ENCODE peak calls at places on chromosomes 12 and 14, in seven cellular contexts. Q is head of caudate nucleus, Z is NCI-H1694 treated with DMSO at 0.1 percent for 48 hours, W is renal cortical epithelial cell, X is AG04449, D is HS-27A, R is ELF-1. C is an unnamed sample.

GRCh38 chr12:92778525-92778924 is 75.7 kb downstream of the PLEKHG7 start:
- DNase-seq in W (no peak), D (no peak), X (no peak), Q (no peak), R (no peak), Z (no peak), C (no peak)

GRCh38 chr14:89540830-89541470 is 123.9 kb upstream of the FOXN3 start:
- DNase-seq in R (no peak), W (peak), X (peak), Z (no peak), Q (no peak), D (peak), C (peak)

GRCh38 chr12:130545475-130545874 is 170.6 kb downstream of the RIMBP2 start:
- DNase-seq in W (no peak), Z (no peak), R (no peak), D (no peak), Q (no peak), X (no peak), C (no peak)

GRCh38 chr12:18261906-18262305 is 588 bp downstream of the PIK3C2G start:
- DNase-seq in Z (no peak), W (no peak), D (no peak), R (no peak), Q (no peak), X (no peak), C (no peak)

GRCh38 chr12:6461401-6462233 is 8.9 kb downstream of the VAMP1 start:
- DNase-seq in Z (no peak), W (no peak), R (no peak), D (no peak), X (no peak), Q (peak), C (no peak)

GRCh38 chr14:93788557-93789365 is 476 bp upstream of the PRIMA1 start:
- DNase-seq in R (peak), W (no peak), Q (peak), D (no peak), X (no peak), Z (peak), C (peak)

GRCh38 chr14:75399819-75400678 is 27.8 kb upstream of the JDP2 start:
- DNase-seq in Z (peak), Q (peak), X (no peak), R (peak), W (peak), D (peak), C (peak)

GRCh38 chr12:96190403-96191170 is 3.6 kb upstream of the ELK3 start:
- DNase-seq in W (peak), X (no peak), Z (no peak), D (no peak), R (no peak), Q (no peak), C (no peak)

GRCh38 chr14:55780156-55780946 is 200.3 kb downstream of the KTN1 start:
- DNase-seq in W (peak), Z (no peak), R (no peak), Q (no peak), X (no peak), D (peak), C (peak)

GRCh38 chr12:60172266-60172665 is 576.4 kb downstream of the SLC16A7 start:
- DNase-seq in X (no peak), D (no peak), Z (no peak), R (no peak), W (peak), Q (no peak), C (peak)

GRCh38 chr12:60872219-60872618 is 1276.4 kb downstream of the SLC16A7 start:
- DNase-seq in D (no peak), W (no peak), Q (no peak), R (no peak), Z (no peak), X (no peak), C (no peak)

GRCh38 chr12:115882941-115883340 is 394.6 kb downstream of the MED13L start:
- DNase-seq in Z (no peak), X (no peak), R (no peak), D (no peak), W (no peak), Q (no peak), C (no peak)

GRCh38 chr12:114686421-114687268 is 2.7 kb upstream of the TBX3 start:
- DNase-seq in X (no peak), Z (no peak), D (no peak), R (peak), W (no peak), Q (no peak), C (peak)

GRCh38 chr12:124752437-124753229 is 111.0 kb downstream of the SCARB1 start:
- DNase-seq in D (no peak), Q (no peak), R (no peak), Z (peak), X (no peak), W (peak), C (peak)

GRCh38 chr12:21983102-21983501 is 41.9 kb upstream of the ABCC9 start:
- DNase-seq in R (no peak), Q (no peak), Z (no peak), X (no peak), D (no peak), W (no peak), C (no peak)

GRCh38 chr12:69648476-69648875 is 37.8 kb upstream of the LRRC10 start:
- DNase-seq in R (no peak), W (peak), X (peak), Z (no peak), D (peak), Q (no peak), C (peak)

GRCh38 chr14:21072102-21072501 is 2.0 kb downstream of the ARHGEF40 start:
- DNase-seq in R (peak), Z (no peak), Q (no peak), D (no peak), W (no peak), X (no peak), C (peak)

GRCh38 chr12:32155911-32156585 is 49.4 kb downstream of the BICD1 start:
- DNase-seq in Q (no peak), D (no peak), Z (peak), R (no peak), W (no peak), X (no peak), C (peak)

GRCh38 chr14:91996951-91997371 is 42.9 kb downstream of the TRIP11 start:
- DNase-seq in W (peak), R (peak), D (no peak), X (peak), Z (peak), Q (no peak), C (peak)

GRCh38 chr12:130164931-130165330 is 2.7 kb downstream of the FZD10 start:
- DNase-seq in Z (no peak), D (no peak), X (no peak), W (no peak), Q (no peak), R (peak), C (no peak)

GRCh38 chr12:88036368-88036965 is 7.3 kb upstream of the C12orf50 start:
- DNase-seq in Q (no peak), R (no peak), X (no peak), W (peak), Z (no peak), D (peak), C (peak)

GRCh38 chr12:127386723-127387122 is 880.2 kb upstream of the TMEM132C start:
- DNase-seq in Q (no peak), Z (no peak), W (no peak), X (no peak), R (no peak), D (no peak), C (no peak)

GRCh38 chr12:93079976-93080375 is 150.9 kb upstream of the EEA1 start:
- DNase-seq in Q (no peak), R (no peak), D (no peak), Z (no peak), W (no peak), X (no peak), C (no peak)

GRCh38 chr12:109868182-109869051 is 11.9 kb downstream of the GLTP start:
- DNase-seq in R (no peak), Q (no peak), W (no peak), Z (no peak), D (no peak), X (no peak), C (no peak)

GRCh38 chr12:10986812-10987211 is at the start of gene TAS2R50:
- DNase-seq in X (no peak), R (no peak), D (no peak), Q (no peak), W (no peak), Z (no peak), C (no peak)

C was measured in adipocyte.